ENCODE peak calls at places on chromosomes 13 and 19, in six cellular contexts. W is GM12864; E is germinal center; O is stimulated activated naive CD8-positive, alpha-beta T cell treated with anti-CD3 and anti-CD28 coated beads, Interleukin-15, Interleukin-2, amounts not matched to agents 100 U/mL and 50 U/mL, for 24 hours; R is NCI-H146; U is kidney tubule cell. Z is an unnamed sample.

GRCh38 chr19:10936661-10937084 is 8.1 kb downstream of the TIMM29 start:
- DNase-seq in W (peak; percentile 50), E (peak; percentile 57), O (peak; percentile 31), R (peak; percentile 90), U (peak; percentile 83), Z (peak; percentile 51)

GRCh38 chr13:60591348-60591747 is 194.3 kb downstream of the TDRD3 start:
- DNase-seq in W (no peak), E (no peak), O (no peak), R (no peak), U (peak; percentile 19), Z (no peak)

GRCh38 chr13:62846302-62846701 is 1430.7 kb upstream of the PCDH20 start:
- DNase-seq in W (no peak), E (no peak), O (no peak), R (no peak), U (no peak), Z (no peak)

GRCh38 chr13:40777957-40778235 is 6.9 kb upstream of the MRPS31 start:
- DNase-seq in W (no peak), E (no peak), O (no peak), R (no peak), U (no peak), Z (no peak)

GRCh38 chr13:101706651-101707050 is 254.2 kb downstream of the ITGBL1 start:
- DNase-seq in W (no peak), E (no peak), O (no peak), R (no peak), U (peak; percentile 89), Z (no peak)

GRCh38 chr13:83223546-83223945 is 658.7 kb downstream of the SLITRK1 start:
- DNase-seq in W (no peak), E (no peak), O (no peak), R (no peak), U (no peak), Z (no peak)

GRCh38 chr19:17830567-17831418 is 9.5 kb upstream of the INSL3 start:
- DNase-seq in W (no peak), E (peak; percentile 62), O (peak; percentile 72), R (peak; percentile 86), U (peak; percentile 83), Z (no peak)

GRCh38 chr13:24053505-24054251 is 106.8 kb upstream of the SPATA13 start:
- DNase-seq in W (peak; percentile 26), E (peak; percentile 74), O (peak; percentile 69), R (peak; percentile 75), U (peak; percentile 85), Z (peak; percentile 68)

GRCh38 chr19:6671960-6672359 is 2.0 kb upstream of the TNFSF14 start:
- DNase-seq in W (no peak), E (no peak), O (no peak), R (no peak), U (no peak), Z (no peak)

GRCh38 chr19:31304877-31305312 is 44.3 kb downstream of the TSHZ3 start:
- DNase-seq in W (no peak), E (no peak), O (no peak), R (no peak), U (no peak), Z (no peak)

Z was measured in naive B cell.